ENCODE peak calls at places on chromosomes 11 and 22, in five cellular contexts. T is coronary artery, L is Calu3, Z is astrocyte of the cerebellum, B is IMR-90. R is an unnamed sample.

GRCh38 chr22:29258407-29259252 is 9.2 kb downstream of the RHBDD3 start:
- DNase-seq in L (no peak), T (no peak), B (no peak), Z (no peak), R (no peak)

GRCh38 chr11:33044281-33044680 is 4.9 kb downstream of the TCP11L1 start:
- DNase-seq in L (no peak), Z (peak; percentile 22), B (peak; percentile 34), T (no peak), R (no peak)

GRCh38 chr11:118901494-118902335 is 18.0 kb downstream of the CXCR5 start:
- DNase-seq in T (no peak), L (no peak), Z (no peak), B (no peak), R (no peak)

GRCh38 chr22:38069372-38070249 is 12.4 kb downstream of the PICK1 start:
- DNase-seq in Z (no peak), B (peak; percentile 29), T (peak; percentile 95), L (no peak), R (peak; percentile 61)

GRCh38 chr22:36224245-36224644 is 15.1 kb downstream of the APOL2 start:
- DNase-seq in Z (no peak), L (no peak), T (peak; percentile 41), B (no peak), R (no peak)

GRCh38 chr11:62142921-62143320 is 19.1 kb downstream of the INCENP start:
- DNase-seq in T (peak; percentile 38), L (no peak), B (no peak), Z (no peak), R (no peak)

GRCh38 chr11:28743101-28743550 is 634.9 kb downstream of the METTL15 start:
- DNase-seq in B (peak; percentile 69), T (no peak), Z (no peak), L (no peak), R (no peak)

GRCh38 chr11:121634889-121635288 is 182.1 kb upstream of the SORL1-AS1 start:
- DNase-seq in L (no peak), T (no peak), Z (peak; percentile 79), B (peak; percentile 96), R (peak; percentile 75)

GRCh38 chr22:49538006-49538405 is 289.7 kb downstream of the BRD1 start:
- DNase-seq in B (no peak), T (no peak), Z (no peak), L (no peak), R (no peak)

GRCh38 chr11:74570266-74571061 is 21.9 kb upstream of the POLD3 start:
- DNase-seq in Z (peak; percentile 29), L (peak; percentile 70), T (no peak), B (peak; percentile 53), R (no peak)

GRCh38 chr11:20048707-20049106 is 111.6 kb downstream of the DBX1 start:
- DNase-seq in T (no peak), L (no peak), B (no peak), Z (no peak), R (no peak)

GRCh38 chr11:75778962-75779361 is 10.4 kb downstream of the DGAT2 start:
- DNase-seq in T (no peak), L (no peak), B (no peak), Z (no peak), R (no peak)
- TF ChIP-seq CTCF in T (no peak), L (no peak), B (no peak), Z (no peak), R (no peak)

GRCh38 chr11:76459299-76459698 is 14.5 kb downstream of the EMSY start:
- DNase-seq in L (no peak), B (no peak), T (no peak), Z (no peak), R (no peak)
- TF ChIP-seq CTCF in L (no peak), B (peak; percentile 21), T (peak; percentile 32), Z (peak; percentile 32), R (peak; percentile 15)

GRCh38 chr11:65501530-65502273 is 2.9 kb downstream of the MALAT1 start:
- DNase-seq in Z (no peak), B (peak; percentile 56), T (no peak), L (no peak), R (no peak)

GRCh38 chr11:65502274-65502851 is 3.5 kb downstream of the MALAT1 start:
- DNase-seq in T (no peak), Z (no peak), L (no peak), B (peak; percentile 61), R (no peak)

GRCh38 chr11:65503923-65504670 is 5.3 kb downstream of the MALAT1 start:
- DNase-seq in B (peak; percentile 59), Z (no peak), L (no peak), T (no peak), R (no peak)

GRCh38 chr11:65503606-65503922 is 4.7 kb downstream of the MALAT1 start:
- DNase-seq in Z (no peak), B (peak; percentile 33), L (no peak), T (no peak), R (no peak)

GRCh38 chr11:65502852-65503603 is 4.2 kb downstream of the MALAT1 start:
- DNase-seq in L (no peak), B (peak; percentile 64), Z (no peak), T (no peak), R (no peak)
- TF ChIP-seq CTCF in L (no peak), B (no peak), Z (no peak), T (no peak), R (no peak)

GRCh38 chr11:125674210-125674609 is 6.4 kb downstream of the ACRV1 start:
- DNase-seq in L (no peak), B (no peak), T (no peak), Z (no peak), R (no peak)

GRCh38 chr11:125680747-125681146 is at the start of gene ACRV1:
- DNase-seq in Z (no peak), L (no peak), B (no peak), T (no peak), R (no peak)

GRCh38 chr11:125675196-125675595 is 5.5 kb downstream of the ACRV1 start:
- DNase-seq in B (peak; percentile 67), T (no peak), L (no peak), Z (no peak), R (no peak)

GRCh38 chr11:125679837-125680236 is 810 bp downstream of the ACRV1 start:
- DNase-seq in T (no peak), L (no peak), Z (no peak), B (no peak), R (no peak)

GRCh38 chr11:125679397-125679796 is 1.2 kb downstream of the ACRV1 start:
- DNase-seq in B (peak; percentile 13), T (no peak), Z (no peak), L (no peak), R (no peak)
- TF ChIP-seq CTCF in B (peak; percentile 39), T (no peak), Z (peak; percentile 10), L (no peak), R (peak; percentile 10)

GRCh38 chr11:120198403-120198786 is 12.4 kb upstream of the OAF start:
- DNase-seq in Z (no peak), T (no peak), B (no peak), L (no peak), R (no peak)
- TF ChIP-seq CTCF in Z (no peak), T (no peak), B (no peak), L (no peak), R (no peak)